ENCODE peak calls at places on chromosomes 5 and 9, in eight cellular contexts. Q, X, F, W, Y, O, R and B are unnamed samples.

GRCh38 chr9:1495684-1496083 is 445.5 kb downstream of the DMRT2 start:
- DNase-seq in Q (no peak), X (no peak), R (no peak), F (no peak), O (no peak), W (no peak), Y (no peak), B (no peak)

GRCh38 chr9:89576404-89576824 is 28.4 kb upstream of the GADD45G start:
- DNase-seq in X (no peak), O (peak), F (no peak), R (peak), Y (no peak), W (no peak), Q (peak), B (peak)

GRCh38 chr9:72362118-72362531 is 2.9 kb downstream of the ZFAND5 start:
- DNase-seq in O (no peak), F (no peak), W (no peak), X (no peak), R (peak), Y (no peak), Q (peak), B (peak)

GRCh38 chr5:167814828-167815227 is 476.6 kb upstream of the WWC1 start:
- DNase-seq in Q (peak), R (no peak), F (peak), X (no peak), O (no peak), Y (no peak), W (no peak), B (no peak)

GRCh38 chr5:35478856-35479682 is 138.6 kb upstream of the SPEF2 start:
- DNase-seq in X (no peak), F (no peak), O (peak), Q (peak), R (peak), W (no peak), Y (no peak), B (no peak)

GRCh38 chr5:102542064-102542463 is 43.3 kb upstream of the SLCO6A1 start:
- DNase-seq in X (no peak), R (no peak), Y (no peak), O (no peak), Q (no peak), F (no peak), W (no peak), B (no peak)

GRCh38 chr9:124708633-124709032 is 62.5 kb downstream of the NR6A1 start:
- DNase-seq in O (no peak), X (no peak), Q (no peak), Y (no peak), W (no peak), F (no peak), R (peak), B (peak)

GRCh38 chr9:113395000-113395861 is 5.9 kb downstream of the ALAD start:
- DNase-seq in R (no peak), W (no peak), O (no peak), X (no peak), Y (no peak), Q (no peak), F (no peak), B (no peak)

GRCh38 chr5:129631946-129632345 is 115.9 kb upstream of the MINAR2 start:
- DNase-seq in W (no peak), R (no peak), F (no peak), Y (no peak), X (no peak), Q (peak), O (no peak), B (no peak)

GRCh38 chr9:127444283-127444920 is 6.8 kb downstream of the RPL12 start:
- DNase-seq in O (no peak), W (no peak), F (no peak), R (no peak), Y (no peak), X (no peak), Q (no peak), B (no peak)

GRCh38 chr9:68455436-68455835 is 85.2 kb downstream of the TMEM252 start:
- DNase-seq in Y (no peak), F (no peak), X (no peak), R (no peak), W (no peak), O (no peak), Q (peak), B (no peak)

GRCh38 chr9:111873901-111874300 is 22.7 kb upstream of the UGCG start:
- DNase-seq in F (no peak), Y (no peak), X (no peak), R (peak), Q (no peak), O (no peak), W (no peak), B (no peak)

GRCh38 chr5:155676967-155677366 is 650.0 kb upstream of the SGCD start:
- DNase-seq in Y (no peak), R (no peak), X (no peak), Q (no peak), F (no peak), W (no peak), O (no peak), B (no peak)

GRCh38 chr5:57600321-57600720 is 117.7 kb upstream of the ACTBL2 start:
- DNase-seq in O (no peak), Q (no peak), R (no peak), F (no peak), W (no peak), Y (no peak), X (no peak), B (peak)

GRCh38 chr9:115015018-115015635 is 84.7 kb upstream of the TNFSF8 start:
- DNase-seq in Y (no peak), Q (peak), X (no peak), O (no peak), W (peak), R (peak), F (peak), B (peak)

GRCh38 chr5:113448224-113448623 is 13.4 kb upstream of the TSSK1B start:
- DNase-seq in W (no peak), X (no peak), O (no peak), Y (no peak), Q (no peak), R (no peak), F (no peak), B (no peak)

GRCh38 chr9:133981958-133982681 is 10.0 kb downstream of the VAV2 start:
- DNase-seq in X (no peak), F (no peak), W (no peak), O (no peak), R (no peak), Y (no peak), Q (no peak), B (no peak)

GRCh38 chr5:73380710-73381586 is 67.6 kb downstream of the FOXD1 start:
- DNase-seq in Y (no peak), F (no peak), X (no peak), O (no peak), W (no peak), R (no peak), Q (no peak), B (no peak)

GRCh38 chr5:113219695-113220094 is 215.1 kb downstream of the TSSK1B start:
- DNase-seq in Y (no peak), W (no peak), O (no peak), Q (no peak), R (peak), F (no peak), X (no peak), B (peak)

GRCh38 chr9:106704056-106704625 is 158.8 kb upstream of the ZNF462 start:
- DNase-seq in W (no peak), X (no peak), O (no peak), R (no peak), Y (no peak), Q (no peak), F (no peak), B (no peak)

GRCh38 chr5:109644829-109645228 is 44.9 kb upstream of the MAN2A1 start:
- DNase-seq in Y (no peak), W (no peak), R (no peak), O (no peak), X (no peak), F (peak), Q (no peak), B (no peak)

GRCh38 chr9:86034863-86035734 is 64.3 kb downstream of the GOLM1 start:
- DNase-seq in F (peak), X (no peak), O (no peak), Y (peak), W (peak), Q (peak), R (peak), B (peak)

GRCh38 chr9:4177970-4178758 is 121.7 kb downstream of the GLIS3 start:
- DNase-seq in Y (no peak), W (no peak), R (no peak), F (no peak), X (no peak), Q (no peak), O (no peak), B (no peak)

GRCh38 chr5:127153031-127153430 is 79.7 kb upstream of the C5orf63 start:
- DNase-seq in O (no peak), W (no peak), Y (no peak), Q (no peak), X (no peak), F (no peak), R (no peak), B (no peak)

GRCh38 chr9:83323148-83323547 is 215.1 kb downstream of the FRMD3 start:
- DNase-seq in W (no peak), X (no peak), R (no peak), Y (no peak), F (no peak), Q (no peak), O (no peak), B (no peak)

GRCh38 chr9:108534741-108535140 is 321.0 kb downstream of the ACTL7B start:
- DNase-seq in F (no peak), X (no peak), O (no peak), R (peak), W (no peak), Q (peak), Y (no peak), B (no peak)

GRCh38 chr5:56973473-56973872 is 21.6 kb upstream of the MIER3 start:
- DNase-seq in O (no peak), W (no peak), Y (no peak), X (no peak), R (no peak), F (no peak), Q (no peak), B (no peak)

GRCh38 chr5:56749842-56750241 is 65.5 kb upstream of the MAP3K1 start:
- DNase-seq in O (no peak), Y (no peak), X (no peak), W (no peak), Q (no peak), R (no peak), F (no peak), B (no peak)

GRCh38 chr9:94779693-94780290 is 53.3 kb downstream of the AOPEP start:
- DNase-seq in F (no peak), X (no peak), Q (no peak), Y (no peak), O (no peak), R (no peak), W (no peak), B (no peak)